ENCODE peak calls at places on chromosomes 3 and 15, in six cellular contexts. M is activated T-helper 1 cell treated with Interleukin-2 at 50 U/mL for 16 hours; X is HL-60; R is iris pigment epithelial cell; K is cardiac muscle cell; D is activated naive CD4-positive, alpha-beta T cell treated with anti-CD3 and anti-CD28 coated beads for 36 hours. F is an unnamed sample.

GRCh38 chr3:58043933-58044332 is 35.7 kb downstream of the FLNB start:
- DNase-seq in D (peak), K (no peak), R (no peak), X (no peak), M (no peak), F (no peak)

GRCh38 chr3:40994611-40995010 is 204.7 kb upstream of the CTNNB1 start:
- DNase-seq in M (no peak), K (no peak), R (no peak), D (no peak), X (no peak), F (no peak)

GRCh38 chr3:127145266-127145665 is 47.7 kb upstream of the PRR23E start:
- DNase-seq in M (no peak), K (no peak), D (no peak), X (no peak), R (no peak), F (no peak)

GRCh38 chr15:68334661-68335124 is 57.1 kb downstream of the FEM1B start:
- DNase-seq in D (no peak), R (peak), X (no peak), M (no peak), K (no peak), F (no peak)

GRCh38 chr3:72938471-72939265 is 50.8 kb downstream of the GXYLT2 start:
- DNase-seq in X (peak), R (peak), D (peak), K (peak), M (no peak), F (peak)

GRCh38 chr3:42790714-42791229 is 13.5 kb downstream of the HIGD1A start:
- DNase-seq in M (no peak), R (peak), K (no peak), X (no peak), D (no peak), F (no peak)

GRCh38 chr3:118541791-118542190 is 492.9 kb downstream of the IGSF11 start:
- DNase-seq in K (no peak), M (no peak), X (no peak), R (no peak), D (no peak), F (no peak)

GRCh38 chr3:155411500-155412223 is 118.2 kb upstream of the STRIT1 start:
- DNase-seq in R (no peak), X (no peak), M (no peak), K (no peak), D (peak), F (no peak)

F was measured in MM.1S.